ENCODE peak calls at places on chromosomes 4 and X, in eight cellular contexts. L is sciatic nerve, X is cerebellum, I is activated B cell treated with CpG ODN at 0.5 μM for 24 hours, Q is NCI-H1105, O is ovary, R is mesenteric fat pad, T is A549. M is an unnamed sample.

GRCh38 chrX:39335447-39336235 is 534.4 kb downstream of the MID1IP1 start:
- DNase-seq in L (no peak), X (no peak), I (no peak), Q (peak), O (no peak), R (no peak), T (no peak), M (no peak)

GRCh38 chrX:123081766-123082165 is 102.3 kb upstream of the GRIA3 start:
- DNase-seq in L (no peak), X (no peak), I (no peak), Q (no peak), O (no peak), R (no peak), T (no peak), M (peak)

GRCh38 chr4:94934201-94934600 is 176.4 kb downstream of the BMPR1B start:
- DNase-seq in L (no peak), X (no peak), I (no peak), Q (no peak), O (no peak), R (no peak), T (peak), M (no peak)

GRCh38 chrX:40099046-40099968 is 1.5 kb upstream of the BCOR start:
- DNase-seq in L (peak), X (no peak), I (peak), Q (peak), O (peak), R (no peak), T (no peak), M (no peak)

GRCh38 chrX:11336201-11336600 is 43.0 kb downstream of the AMELX start:
- DNase-seq in L (no peak), X (no peak), I (no peak), Q (no peak), O (no peak), R (no peak), T (no peak), M (no peak)

GRCh38 chr4:150038335-150039076 is 39.7 kb upstream of the DCLK2 start:
- DNase-seq in L (no peak), X (no peak), I (no peak), Q (no peak), O (no peak), R (no peak), T (no peak), M (no peak)

GRCh38 chr4:120056249-120056648 is 10.4 kb downstream of the MAD2L1 start:
- DNase-seq in L (no peak), X (no peak), I (no peak), Q (no peak), O (no peak), R (no peak), T (no peak), M (peak)

GRCh38 chr4:170978990-170979389 is 834.2 kb upstream of the GALNTL6 start:
- DNase-seq in L (no peak), X (no peak), I (no peak), Q (no peak), O (no peak), R (no peak), T (no peak), M (no peak)

GRCh38 chrX:125293792-125294780 is 25.6 kb upstream of the TEX13C start:
- DNase-seq in L (no peak), X (no peak), I (no peak), Q (no peak), O (no peak), R (no peak), T (peak), M (no peak)

GRCh38 chr4:168766537-168767316 is 243.3 kb downstream of the CBR4 start:
- DNase-seq in L (no peak), X (no peak), I (no peak), Q (no peak), O (no peak), R (no peak), T (no peak), M (peak)

GRCh38 chrX:110317079-110317819 is 636 bp downstream of the AMMECR1 start:
- DNase-seq in L (peak), X (peak), I (peak), Q (no peak), O (peak), R (no peak), T (peak), M (no peak)

GRCh38 chrX:132671229-132671641 is 182.4 kb upstream of the MBNL3 start:
- DNase-seq in L (no peak), X (no peak), I (no peak), Q (no peak), O (no peak), R (no peak), T (no peak), M (no peak)

GRCh38 chrX:13938053-13938765 is 91.5 kb downstream of the GEMIN8 start:
- DNase-seq in L (peak), X (peak), I (peak), Q (peak), O (no peak), R (no peak), T (peak), M (peak)

GRCh38 chr4:40328383-40328782 is 6.8 kb upstream of the CHRNA9 start:
- DNase-seq in L (no peak), X (no peak), I (no peak), Q (no peak), O (no peak), R (no peak), T (no peak), M (no peak)

GRCh38 chrX:150478496-150479492 is 89.6 kb upstream of the MTM1 start:
- DNase-seq in L (no peak), X (no peak), I (no peak), Q (no peak), O (no peak), R (no peak), T (no peak), M (no peak)

GRCh38 chr4:148239406-148239805 is 202.8 kb downstream of the NR3C2 start:
- DNase-seq in L (no peak), X (no peak), I (no peak), Q (no peak), O (no peak), R (no peak), T (no peak), M (no peak)

GRCh38 chr4:89270792-89271191 is 36.8 kb downstream of the GPRIN3 start:
- DNase-seq in L (no peak), X (no peak), I (no peak), Q (no peak), O (no peak), R (no peak), T (no peak), M (no peak)

GRCh38 chr4:3703343-3703676 is 62.9 kb upstream of the ADRA2C start:
- DNase-seq in L (no peak), X (no peak), I (no peak), Q (no peak), O (no peak), R (no peak), T (no peak), M (no peak)

GRCh38 chrX:46179748-46180147 is 365.5 kb downstream of the ZNF674 start:
- DNase-seq in L (no peak), X (no peak), I (no peak), Q (no peak), O (no peak), R (no peak), T (no peak), M (no peak)

GRCh38 chrX:74383611-74384010 is 37.7 kb upstream of the SLC16A2 start:
- DNase-seq in L (no peak), X (peak), I (no peak), Q (peak), O (peak), R (no peak), T (peak), M (peak)

GRCh38 chr4:3879681-3880594 is 113.8 kb downstream of the ADRA2C start:
- DNase-seq in L (peak), X (no peak), I (no peak), Q (no peak), O (no peak), R (peak), T (no peak), M (no peak)

GRCh38 chrX:36562986-36563385 is 445.2 kb upstream of the FAM47C start:
- DNase-seq in L (no peak), X (no peak), I (no peak), Q (no peak), O (no peak), R (no peak), T (no peak), M (no peak)

GRCh38 chr4:173801876-173802713 is 272.1 kb upstream of the HAND2 start:
- DNase-seq in L (no peak), X (no peak), I (no peak), Q (no peak), O (no peak), R (no peak), T (no peak), M (peak)

GRCh38 chr4:45472490-45472889 is 651.4 kb downstream of the GABRG1 start:
- DNase-seq in L (no peak), X (no peak), I (no peak), Q (no peak), O (no peak), R (no peak), T (no peak), M (no peak)

M was measured in AG08395.